ENCODE peak calls at places on chromosomes 7 and 10, in four cellular contexts. K is K562, A is lower leg skin, R is A549. U is an unnamed sample.

GRCh38 chr7:121620953-121621606 is 225.0 kb upstream of the FAM3C start:
- DNase-seq in R (no peak), A (no peak), K (no peak), U (no peak)

GRCh38 chr10:63627881-63628296 is 106.7 kb downstream of the REEP3 start:
- DNase-seq in K (no peak), R (no peak), A (no peak), U (no peak)

GRCh38 chr10:3516191-3516590 is 268.8 kb downstream of the KLF6 start:
- DNase-seq in A (no peak), R (no peak), K (no peak), U (no peak)

GRCh38 chr7:133081119-133081604 is 728 bp downstream of the CHCHD3 start:
- DNase-seq in R (no peak), K (peak), A (no peak), U (peak)

GRCh38 chr7:47391726-47392125 is 190.2 kb downstream of the TNS3 start:
- DNase-seq in K (no peak), A (peak), R (no peak), U (no peak)

GRCh38 chr10:124386186-124387077 is 32.3 kb downstream of the OAT start:
- DNase-seq in A (peak), R (no peak), K (no peak), U (no peak)

GRCh38 chr7:157682064-157682945 is 345.5 kb downstream of the DNAJB6 start:
- DNase-seq in R (no peak), K (no peak), A (peak), U (no peak)

GRCh38 chr10:61750943-61751471 is 88.3 kb downstream of the CABCOCO1 start:
- DNase-seq in R (peak), K (peak), A (peak), U (peak)

GRCh38 chr7:82616059-82616723 is 172.6 kb upstream of the CACNA2D1 start:
- DNase-seq in K (no peak), A (no peak), R (no peak), U (no peak)

GRCh38 chr7:105246195-105247078 is 142.3 kb downstream of the SRPK2 start:
- DNase-seq in R (no peak), A (no peak), K (no peak), U (no peak)

GRCh38 chr10:130744631-130745030 is 566.9 kb downstream of the TCERG1L start:
- DNase-seq in R (no peak), A (peak), K (no peak), U (no peak)

GRCh38 chr7:87831127-87831526 is 45.0 kb downstream of the SLC25A40 start:
- DNase-seq in A (no peak), K (no peak), R (no peak), U (no peak)

DNA sequence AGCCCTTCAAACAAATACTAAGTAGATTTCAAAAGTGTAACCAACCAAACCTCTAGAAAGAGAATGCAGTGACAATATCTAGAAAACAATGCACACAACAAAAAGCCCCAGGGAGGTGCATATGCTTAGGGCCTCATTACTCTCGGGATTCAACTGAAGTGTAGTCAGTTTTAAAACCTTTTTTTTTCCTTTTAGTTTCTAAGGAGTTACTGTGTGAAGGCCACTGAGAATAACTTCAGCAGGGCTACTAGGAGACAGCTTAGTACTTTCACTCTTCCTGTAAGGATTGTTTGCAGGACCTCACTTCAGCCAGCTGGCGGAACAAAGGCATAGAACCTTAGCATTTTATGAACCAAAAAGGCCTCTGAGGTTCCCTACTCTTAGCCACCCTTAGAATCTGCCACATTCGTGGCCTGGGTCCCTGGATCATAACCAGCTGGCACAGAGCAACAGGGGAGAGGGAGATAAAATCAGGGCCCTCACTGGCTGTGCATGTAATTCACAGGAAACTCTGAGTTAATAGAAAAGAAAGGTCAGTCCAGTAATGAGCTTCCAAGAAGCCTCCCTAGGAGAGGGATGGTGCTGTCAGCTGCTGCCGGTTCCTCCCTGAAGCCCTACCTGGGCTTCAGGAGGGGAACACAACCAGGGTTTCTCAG is 3.6 kb downstream of the VOPP1 start:
- DNase-seq in K (no peak), A (no peak), R (no peak), U (no peak)
- H3K4me3 ChIP-seq in K (no peak), A (no peak), R (no peak), U (no peak)

GRCh38 chr7:75905785-75906604 is 9.0 kb upstream of the POR start:
- DNase-seq in R (peak), K (no peak), A (peak), U (peak)
- TF ChIP-seq POLR2A in R (no peak), K (no peak), A (no peak), U (no peak)

DNA sequence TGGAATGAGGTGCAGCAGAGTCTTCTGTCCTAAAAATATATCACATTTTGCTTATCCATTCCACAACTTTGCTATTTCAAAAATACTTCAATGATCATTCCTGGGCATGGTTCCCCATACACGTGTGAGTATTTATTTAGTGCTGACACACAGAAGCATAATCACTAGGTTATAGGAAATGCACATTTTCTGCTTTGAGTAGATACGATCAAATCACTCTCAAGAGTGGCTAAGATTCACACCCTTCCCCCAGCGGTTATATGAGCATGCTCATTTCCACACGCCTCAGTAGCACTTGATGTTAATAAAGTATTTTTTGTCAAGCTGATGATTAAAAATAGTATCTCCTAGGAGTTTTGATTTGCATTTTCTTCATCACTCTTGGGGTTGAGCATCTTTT is 93.5 kb upstream of the LRRC4 start:
- DNase-seq in A (no peak), K (no peak), R (no peak), U (no peak)
- H3K4me3 ChIP-seq in A (no peak), K (no peak), R (no peak), U (no peak)

GRCh38 chr7:148987010-148987750 is 41.1 kb downstream of the PDIA4 start:
- DNase-seq in A (peak), R (peak), K (peak), U (peak)
- TF ChIP-seq POLR2A in A (no peak), R (peak), K (no peak), U (no peak)

GRCh38 chr7:128835231-128835751 is 5.1 kb downstream of the FLNC start:
- DNase-seq in K (no peak), R (no peak), A (no peak), U (no peak)

GRCh38 chr7:128833939-128834310 is 3.7 kb downstream of the FLNC start:
- DNase-seq in K (no peak), A (no peak), R (no peak), U (no peak)

GRCh38 chr7:128832880-128833147 is 2.6 kb downstream of the FLNC start:
- DNase-seq in R (no peak), A (no peak), K (no peak), U (no peak)

GRCh38 chr7:128831994-128832879 is 2.0 kb downstream of the FLNC start:
- DNase-seq in R (no peak), K (peak), A (no peak), U (no peak)

DNA sequence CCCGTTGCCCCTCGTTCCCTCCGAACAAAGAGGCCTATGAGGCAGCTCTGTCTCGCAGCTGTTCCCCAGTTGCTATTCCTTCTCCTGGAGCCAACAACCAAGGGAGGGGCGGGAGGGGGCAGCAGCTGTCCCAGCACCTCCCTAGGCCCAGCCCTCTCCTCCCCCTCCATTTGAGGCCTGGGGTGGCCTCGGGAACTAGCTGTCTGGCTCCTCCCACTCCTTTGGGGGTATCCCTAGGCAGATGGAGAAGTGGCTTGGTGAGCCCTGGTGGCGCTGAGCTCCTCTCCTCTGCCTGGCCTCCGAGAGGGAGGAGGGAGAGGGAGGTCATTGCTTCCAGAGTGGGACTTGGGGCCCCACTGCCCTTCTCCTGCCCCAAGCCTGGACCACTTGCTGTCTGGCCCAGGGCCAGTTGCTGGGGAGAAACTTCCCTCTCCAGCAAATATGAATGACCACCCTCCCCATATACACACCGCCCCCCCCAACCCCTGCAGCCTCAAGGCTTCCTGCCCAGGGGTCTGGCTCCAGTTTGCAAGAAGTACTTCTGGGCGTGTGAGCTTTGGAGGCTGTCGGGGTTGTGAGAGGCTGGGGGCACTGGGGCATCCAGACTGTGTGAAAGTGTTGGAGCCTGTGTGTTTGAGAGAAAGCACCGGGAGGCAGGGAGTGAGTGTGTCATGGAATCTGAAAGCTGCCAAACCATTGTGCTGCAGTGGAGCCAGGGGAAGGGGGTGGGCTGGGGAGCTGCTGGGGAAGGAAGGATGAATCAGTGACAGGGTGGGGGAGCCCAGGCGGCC is 3.1 kb downstream of the FLNC start:
- DNase-seq in R (no peak), A (peak), K (peak), U (no peak)
- H3K4me3 ChIP-seq in R (no peak), A (no peak), K (peak), U (no peak)

DNA sequence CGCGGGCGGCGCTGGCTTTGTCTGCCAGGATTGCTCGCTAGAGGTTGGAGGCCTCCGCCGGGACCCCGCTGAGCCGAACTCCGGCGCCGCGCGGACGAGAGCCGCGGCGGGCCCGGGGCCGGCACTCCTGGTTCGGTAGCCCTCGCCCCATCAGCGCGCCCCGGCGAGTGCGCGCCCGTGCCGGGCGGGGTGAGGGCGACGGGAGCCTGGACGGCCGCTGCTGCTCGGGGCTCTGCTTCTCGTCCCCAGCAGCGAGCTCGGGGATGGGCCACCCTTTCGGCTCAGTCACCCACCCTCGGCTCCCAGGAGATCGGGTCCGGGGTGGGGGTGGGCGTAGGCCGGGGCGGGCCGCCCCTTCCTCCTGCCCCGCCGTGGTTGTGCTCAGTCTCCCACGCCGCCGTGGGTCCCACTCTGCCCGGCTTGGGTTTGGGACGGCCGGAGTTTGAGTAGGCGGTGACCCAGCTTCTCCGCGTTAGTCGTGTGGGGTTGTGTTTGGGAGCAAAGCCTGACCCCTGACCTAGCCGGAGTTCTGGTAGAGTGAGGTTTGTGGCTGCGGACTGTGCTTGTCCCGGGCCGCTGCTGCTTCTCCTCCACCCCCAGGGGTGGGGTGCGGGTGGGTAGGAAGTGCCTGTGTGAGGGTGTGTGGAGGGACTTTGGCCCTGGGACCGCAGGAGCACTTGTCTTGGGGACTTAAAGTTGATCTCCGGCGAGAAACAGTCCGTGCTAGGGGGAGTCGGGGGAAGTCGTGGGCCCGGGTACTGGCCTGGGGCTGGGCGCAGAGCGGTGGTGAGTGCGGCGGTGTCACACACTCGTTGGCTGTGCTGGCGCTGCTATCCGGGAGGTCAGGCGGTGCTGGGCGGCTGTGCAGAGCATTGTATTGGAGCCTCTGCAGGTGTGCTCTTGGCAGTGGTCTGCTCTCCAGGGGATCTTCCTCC is 683 bp downstream of the TSPAN14 start:
- DNase-seq in K (peak), R (no peak), A (peak), U (peak)
- TF ChIP-seq POLR2A in K (no peak), R (no peak), A (no peak), U (no peak)

GRCh38 chr7:23476286-23477169 is 6.2 kb upstream of the IGF2BP3 start:
- DNase-seq in K (no peak), R (no peak), A (no peak), U (no peak)
- H3K4me3 ChIP-seq in K (peak), R (peak), A (no peak), U (no peak)

DNA sequence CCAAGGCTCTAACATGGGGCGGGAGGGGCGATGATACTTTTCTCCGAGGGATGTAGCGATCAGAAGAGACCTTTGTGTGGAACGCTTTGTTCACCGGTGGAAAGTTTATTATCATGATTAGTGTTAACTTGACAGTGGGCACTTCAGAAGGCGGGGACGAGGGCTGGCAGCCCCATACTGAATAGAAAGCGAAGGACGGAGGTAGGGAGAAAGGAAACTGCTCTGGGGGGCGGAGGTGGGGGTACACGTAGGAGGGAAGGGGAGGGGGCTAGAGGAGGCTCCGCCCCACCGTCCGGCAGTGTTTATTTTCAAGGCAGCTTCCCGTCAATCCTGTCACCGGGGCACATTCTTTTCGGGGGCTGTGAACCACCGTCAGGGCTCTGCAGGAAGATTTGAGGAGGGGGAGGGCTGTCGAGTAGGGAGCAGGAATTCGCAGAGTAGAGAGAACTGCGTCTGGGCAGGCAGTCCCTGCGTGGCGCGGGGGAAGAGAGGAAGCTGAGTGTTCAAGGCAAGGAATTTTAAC is 9.4 kb upstream of the NKX2-3 start:
- DNase-seq in K (no peak), R (no peak), A (no peak), U (no peak)
- TF ChIP-seq POLR2A in K (no peak), R (no peak), A (no peak), U (no peak)

DNA sequence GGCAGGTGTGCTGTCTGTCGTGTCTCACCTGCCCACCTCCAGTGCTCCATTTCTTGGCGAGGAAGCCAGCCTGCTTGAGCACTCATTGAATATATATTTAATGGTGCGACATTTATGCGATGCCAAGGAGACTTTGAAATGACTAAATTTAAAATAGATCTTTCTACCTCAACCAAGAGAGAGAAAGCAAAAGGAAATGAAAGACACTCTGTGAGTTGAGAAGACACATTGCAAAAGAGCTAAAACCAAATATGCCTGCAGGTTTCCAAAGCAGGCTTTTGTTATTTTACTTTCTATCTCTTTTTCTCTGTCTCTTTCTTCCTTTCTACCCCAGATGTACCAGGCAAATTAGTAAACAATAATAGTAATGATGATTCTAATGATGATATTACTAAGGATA is 53.6 kb upstream of the AOAH start:
- DNase-seq in R (no peak), A (no peak), K (no peak), U (no peak)
- H3K4me3 ChIP-seq in R (no peak), A (no peak), K (no peak), U (no peak)

U was measured in adrenal gland.